ENCODE peak calls at places on chromosome 21, in five cellular contexts. A is activated CD8-positive, alpha-beta memory T cell treated with anti-CD3 and anti-CD28 coated beads for 24 hours; W is NCI-H524; U is RWPE1; Q is germinal center. T is an unnamed sample.
A peak's percentile ranks its signal among the peaks of the same experiment; 100 is the strongest.

GRCh38 chr21:46527801-46528200 is 69.1 kb downstream of the DIP2A start:
- DNase-seq in U (no peak), A (no peak), Q (no peak), W (no peak), T (no peak)

GRCh38 chr21:43815107-43815742 is 25.8 kb downstream of the RRP1 start:
- DNase-seq in Q (peak; percentile 49), A (no peak), U (no peak), W (no peak), T (no peak)

GRCh38 chr21:29077651-29078090 is 4.2 kb upstream of the CCT8 start:
- DNase-seq in A (no peak), Q (no peak), U (no peak), W (peak; percentile 30), T (no peak)

GRCh38 chr21:34545079-34545884 is 33.3 kb upstream of the KCNE1 start:
- DNase-seq in U (no peak), Q (peak; percentile 57), A (no peak), W (no peak), T (no peak)

GRCh38 chr21:34800797-34801518 is 132.2 kb downstream of the CLIC6 start:
- DNase-seq in Q (no peak), U (peak; percentile 50), W (no peak), A (no peak), T (no peak)

GRCh38 chr21:44462834-44463200 is 7.5 kb downstream of the LRRC3 start:
- DNase-seq in U (no peak), A (no peak), Q (no peak), W (no peak), T (no peak)

GRCh38 chr21:42684109-42684916 is 30.9 kb downstream of the PDE9A start:
- DNase-seq in A (peak; percentile 80), U (peak; percentile 26), Q (no peak), W (no peak), T (no peak)

GRCh38 chr21:44708866-44709425 is 2.4 kb downstream of the TSPEAR start:
- DNase-seq in Q (no peak), W (no peak), U (no peak), A (no peak), T (no peak)

GRCh38 chr21:42635848-42636534 is 17.4 kb upstream of the PDE9A start:
- DNase-seq in W (no peak), Q (no peak), A (no peak), U (no peak), T (no peak)

GRCh38 chr21:32626633-32627196 is 14.5 kb upstream of the CFAP298 start:
- DNase-seq in W (no peak), A (no peak), U (no peak), Q (no peak), T (no peak)

GRCh38 chr21:46551636-46552241 is 53.1 kb downstream of the S100B start:
- DNase-seq in Q (peak; percentile 35), W (no peak), A (peak; percentile 82), U (no peak), T (no peak)